ENCODE peak calls at places on chromosomes 4 and X, in seven cellular contexts. P is IMR-90; O is ovary; Z is body of pancreas; E is mesenchymal stem cell; I is effector memory CD4-positive, alpha-beta T cell; T is breast epithelium. N is an unnamed sample.

GRCh38 chrX:150182176-150182575 is 180.9 kb upstream of the MAMLD1 start:
- DNase-seq in P (peak), O (no peak), Z (no peak), E (no peak), I (no peak), T (no peak), N (no peak)

GRCh38 chrX:57583477-57583876 is 8.3 kb upstream of the ZXDB start:
- DNase-seq in P (no peak), O (no peak), Z (no peak), E (no peak), I (no peak), T (no peak), N (no peak)

GRCh38 chrX:121322159-121322558 is 274.7 kb downstream of the GLUD2 start:
- DNase-seq in P (no peak), O (no peak), Z (no peak), E (no peak), I (no peak), T (no peak), N (no peak)

GRCh38 chr4:32985256-32985655 is 2265.1 kb downstream of the PCDH7 start:
- DNase-seq in P (no peak), O (no peak), Z (no peak), E (peak), I (no peak), T (no peak), N (no peak)

GRCh38 chr4:122827899-122828601 is 1.4 kb downstream of the FGF2 start:
- DNase-seq in P (peak), O (peak), Z (peak), E (peak), I (no peak), T (no peak), N (no peak)

GRCh38 chr4:137960371-137961050 is 281.6 kb downstream of the SLC7A11 start:
- DNase-seq in P (peak), O (no peak), Z (no peak), E (peak), I (no peak), T (no peak), N (no peak)

GRCh38 chr4:87783781-87784180 is 15.6 kb upstream of the IBSP start:
- DNase-seq in P (no peak), O (no peak), Z (no peak), E (no peak), I (no peak), T (no peak), N (no peak)

GRCh38 chrX:50198348-50198747 is 2.5 kb downstream of the AKAP4 start:
- DNase-seq in P (no peak), O (no peak), Z (no peak), E (no peak), I (no peak), T (no peak), N (no peak)

GRCh38 chr4:70589785-70590184 is 2.3 kb upstream of the AMBN start:
- DNase-seq in P (no peak), O (no peak), Z (no peak), E (no peak), I (no peak), T (no peak), N (no peak)

GRCh38 chr4:1241466-1241935 is 7.4 kb downstream of the CTBP1 start:
- DNase-seq in P (no peak), O (no peak), Z (no peak), E (no peak), I (no peak), T (no peak), N (peak)

GRCh38 chrX:95764972-95765451 is 919.6 kb upstream of the DIAPH2 start:
- DNase-seq in P (peak), O (no peak), Z (peak), E (peak), I (no peak), T (no peak), N (peak)

GRCh38 chrX:70336767-70337166 is 46.9 kb downstream of the KIF4A start:
- DNase-seq in P (no peak), O (no peak), Z (no peak), E (no peak), I (no peak), T (no peak), N (no peak)

GRCh38 chr4:85776579-85776978 is 301.6 kb downstream of the ARHGAP24 start:
- DNase-seq in P (peak), O (no peak), Z (no peak), E (peak), I (no peak), T (no peak), N (no peak)

GRCh38 chr4:76203541-76203940 is 10.1 kb downstream of the SCARB2 start:
- DNase-seq in P (no peak), O (no peak), Z (no peak), E (no peak), I (no peak), T (no peak), N (no peak)

GRCh38 chr4:70336043-70336442 is 1.3 kb downstream of the CABS1 start:
- DNase-seq in P (no peak), O (no peak), Z (no peak), E (no peak), I (no peak), T (no peak), N (no peak)

GRCh38 chrX:82961129-82961528 is 547.0 kb upstream of the POU3F4 start:
- DNase-seq in P (no peak), O (no peak), Z (no peak), E (no peak), I (no peak), T (no peak), N (no peak)

GRCh38 chr4:137861682-137862081 is 329.4 kb upstream of the PCDH18 start:
- DNase-seq in P (peak), O (no peak), Z (no peak), E (peak), I (no peak), T (no peak), N (no peak)

GRCh38 chr4:182916483-182917181 is 554 bp downstream of the DCTD start:
- DNase-seq in P (peak), O (peak), Z (peak), E (peak), I (no peak), T (peak), N (peak)

GRCh38 chrX:12994321-12994720 is 19.4 kb downstream of the TMSB4X start:
- DNase-seq in P (no peak), O (no peak), Z (no peak), E (no peak), I (no peak), T (no peak), N (no peak)

GRCh38 chr4:113455081-113455480 is 306.5 kb downstream of the CAMK2D start:
- DNase-seq in P (no peak), O (no peak), Z (no peak), E (no peak), I (no peak), T (no peak), N (no peak)

GRCh38 chr4:14111730-14112171 is 484.2 kb upstream of the BOD1L1 start:
- DNase-seq in P (peak), O (no peak), Z (no peak), E (no peak), I (no peak), T (no peak), N (no peak)

GRCh38 chr4:102439835-102440234 is 61.3 kb upstream of the NFKB1 start:
- DNase-seq in P (peak), O (no peak), Z (peak), E (peak), I (no peak), T (no peak), N (no peak)

GRCh38 chrX:8139713-8140112 is 31.4 kb downstream of the VCX2 start:
- DNase-seq in P (no peak), O (no peak), Z (no peak), E (peak), I (no peak), T (no peak), N (no peak)

GRCh38 chr4:3514806-3515421 is 17.3 kb downstream of the LRPAP1 start:
- DNase-seq in P (no peak), O (no peak), Z (no peak), E (no peak), I (no peak), T (no peak), N (no peak)

GRCh38 chr4:6055030-6055429 is 36.8 kb upstream of the C4orf50 start:
- DNase-seq in P (no peak), O (no peak), Z (no peak), E (no peak), I (no peak), T (no peak), N (no peak)

GRCh38 chr4:122453384-122454000 is 3.0 kb downstream of the IL2 start:
- DNase-seq in P (no peak), O (no peak), Z (no peak), E (no peak), I (no peak), T (no peak), N (no peak)

GRCh38 chr4:53748328-53748772 is 157.1 kb upstream of the LNX1 start:
- DNase-seq in P (no peak), O (no peak), Z (no peak), E (peak), I (no peak), T (no peak), N (no peak)

GRCh38 chrX:16175329-16175728 is 8.0 kb downstream of the MAGEB17 start:
- DNase-seq in P (no peak), O (no peak), Z (no peak), E (no peak), I (no peak), T (no peak), N (no peak)

GRCh38 chr4:15653864-15654391 is 1.2 kb downstream of the FBXL5 start:
- DNase-seq in P (peak), O (no peak), Z (no peak), E (peak), I (no peak), T (no peak), N (no peak)

DNA sequence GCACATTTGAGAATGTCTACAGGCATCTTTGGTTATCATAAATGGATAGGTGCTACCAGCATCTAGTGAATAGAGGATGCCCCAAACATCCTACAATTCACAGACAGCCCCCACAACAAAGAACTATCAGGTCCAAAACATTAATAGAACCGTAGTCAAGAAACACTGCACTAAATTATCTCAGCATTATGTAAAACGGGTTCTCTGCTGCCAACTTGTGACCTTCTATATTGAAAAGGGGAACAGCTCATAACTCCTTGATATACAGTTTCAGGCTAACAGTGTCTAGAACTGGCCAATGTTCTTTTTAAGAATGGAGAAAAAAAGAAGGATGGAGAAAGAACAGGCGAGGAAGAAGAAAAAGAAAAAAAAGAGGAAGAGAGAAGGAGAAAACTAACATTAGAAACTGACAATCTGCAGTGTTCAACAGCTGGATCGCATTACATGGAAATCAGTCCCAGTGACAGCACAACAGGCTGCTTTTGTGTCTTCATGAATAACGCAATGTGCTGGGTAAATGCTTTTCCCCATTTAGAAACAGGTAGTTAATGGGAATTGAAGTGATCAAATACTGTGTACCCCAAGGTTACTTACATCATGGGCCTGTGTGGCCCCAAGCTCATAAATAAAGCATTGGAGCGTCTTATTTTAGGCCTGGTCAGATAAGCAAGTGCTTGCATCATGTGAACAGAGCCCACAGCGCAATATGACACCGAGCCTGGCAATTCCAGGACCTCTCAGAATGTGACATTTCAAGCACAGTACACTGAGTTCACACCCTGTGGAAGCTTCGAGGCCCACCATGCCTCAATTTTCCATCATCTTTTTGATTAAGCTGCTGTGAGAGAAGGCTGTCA is 339.5 kb downstream of the DHX15 start:
- DNase-seq in P (peak), O (no peak), Z (no peak), E (peak), I (no peak), T (no peak), N (peak)
- H3K27ac ChIP-seq in P (no peak), O (no peak), Z (no peak), E (no peak), I (no peak), T (no peak), N (peak)

GRCh38 chr4:7766086-7766485 is 173.6 kb downstream of the AFAP1 start:
- DNase-seq in P (no peak), O (peak), Z (no peak), E (no peak), I (no peak), T (no peak), N (no peak)
- H3K27ac ChIP-seq in P (no peak), O (no peak), Z (no peak), E (no peak), I (no peak), T (no peak), N (no peak)

GRCh38 chrX:39653656-39654055 is 444.1 kb downstream of the BCOR start:
- DNase-seq in P (no peak), O (no peak), Z (no peak), E (no peak), I (no peak), T (no peak), N (no peak)
- H3K27ac ChIP-seq in P (no peak), O (no peak), Z (no peak), E (no peak), I (no peak), T (no peak), N (no peak)

GRCh38 chrX:65491620-65492019 is 43.0 kb downstream of the LAS1L start:
- DNase-seq in P (no peak), O (no peak), Z (no peak), E (no peak), I (no peak), T (no peak), N (no peak)

GRCh38 chrX:65488496-65488895 is 46.1 kb downstream of the LAS1L start:
- DNase-seq in P (peak), O (no peak), Z (no peak), E (peak), I (no peak), T (no peak), N (no peak)

DNA sequence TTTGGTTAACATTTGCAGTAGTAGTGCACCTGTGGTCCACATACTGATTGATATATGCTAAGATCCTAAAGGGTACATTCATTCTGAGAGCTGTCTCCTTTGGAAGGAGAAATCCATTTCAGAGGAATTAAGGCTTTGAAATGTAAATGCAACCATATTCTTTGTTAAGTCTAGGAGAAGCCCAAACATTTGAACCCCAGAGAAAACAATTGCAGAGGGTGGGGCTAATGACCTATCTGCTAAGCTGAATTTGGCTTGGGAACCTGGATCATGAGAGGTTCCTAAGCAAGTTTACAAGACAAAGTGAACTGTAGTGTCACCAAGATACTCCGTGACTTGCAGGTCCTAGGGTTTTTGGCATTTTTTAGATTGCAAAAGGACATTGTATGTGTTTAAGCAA is 41.2 kb downstream of the LAS1L start:
- DNase-seq in P (no peak), O (no peak), Z (no peak), E (no peak), I (no peak), T (no peak), N (no peak)
- H3K27ac ChIP-seq in P (no peak), O (no peak), Z (no peak), E (no peak), I (no peak), T (no peak), N (no peak)

GRCh38 chr4:73870260-73870659 is 1.1 kb downstream of the CXCL1 start:
- DNase-seq in P (no peak), O (no peak), Z (peak), E (peak), I (no peak), T (no peak), N (no peak)

GRCh38 chr4:73867783-73868182 is 1.4 kb upstream of the CXCL1 start:
- DNase-seq in P (no peak), O (no peak), Z (peak), E (peak), I (no peak), T (no peak), N (no peak)

GRCh38 chr4:73866236-73866635 is 3.0 kb upstream of the CXCL1 start:
- DNase-seq in P (no peak), O (no peak), Z (no peak), E (no peak), I (no peak), T (no peak), N (no peak)

GRCh38 chr4:73869130-73870055 is at the start of gene CXCL1:
- DNase-seq in P (no peak), O (peak), Z (peak), E (peak), I (no peak), T (no peak), N (peak)

DNA sequence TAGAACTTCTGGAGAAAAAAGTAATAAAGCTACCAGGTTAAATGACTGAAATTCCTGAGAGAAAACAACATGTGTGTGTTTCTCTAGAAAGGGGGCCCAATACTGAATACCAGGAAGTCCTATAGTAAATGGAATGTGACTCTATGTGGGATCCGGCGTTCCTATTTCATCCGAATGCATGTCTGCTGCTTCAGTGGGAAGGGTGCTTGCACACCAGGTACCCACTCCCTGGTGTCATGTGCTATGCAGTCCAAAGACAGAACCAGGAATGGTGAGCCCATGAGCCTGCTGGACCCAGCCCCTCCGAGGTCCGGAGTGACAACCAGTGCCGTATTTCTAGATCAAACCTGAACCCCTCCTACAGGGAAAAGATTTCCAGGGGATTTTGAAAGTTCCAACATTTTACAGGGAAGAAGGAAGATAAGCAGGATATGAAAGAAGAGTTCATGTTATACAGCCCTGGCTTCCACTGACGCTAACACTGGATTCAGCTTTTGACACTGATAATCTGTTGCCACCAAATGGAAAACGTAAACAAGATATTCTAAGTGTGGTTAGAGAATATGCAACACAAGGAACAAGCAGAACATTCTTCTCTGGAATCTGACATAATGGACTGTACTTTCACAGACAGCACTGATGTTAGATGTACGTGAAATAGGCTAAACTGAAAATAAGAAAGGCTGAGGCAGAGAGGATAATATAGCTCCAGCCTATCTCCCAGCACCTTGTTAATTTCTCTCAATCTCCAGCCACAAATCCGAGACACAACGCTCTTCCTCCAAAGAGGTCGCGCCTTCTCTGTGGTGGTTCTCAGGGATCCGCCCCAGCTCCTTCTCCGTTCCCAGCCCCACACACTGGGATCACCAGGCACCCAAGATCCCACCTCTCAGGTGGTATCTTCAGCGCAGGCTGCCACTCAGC is 725 bp upstream of the CXCL1 start:
- DNase-seq in P (no peak), O (no peak), Z (no peak), E (peak), I (no peak), T (no peak), N (no peak)
- H3K27ac ChIP-seq in P (peak), O (no peak), Z (peak), E (peak), I (no peak), T (peak), N (peak)

DNA sequence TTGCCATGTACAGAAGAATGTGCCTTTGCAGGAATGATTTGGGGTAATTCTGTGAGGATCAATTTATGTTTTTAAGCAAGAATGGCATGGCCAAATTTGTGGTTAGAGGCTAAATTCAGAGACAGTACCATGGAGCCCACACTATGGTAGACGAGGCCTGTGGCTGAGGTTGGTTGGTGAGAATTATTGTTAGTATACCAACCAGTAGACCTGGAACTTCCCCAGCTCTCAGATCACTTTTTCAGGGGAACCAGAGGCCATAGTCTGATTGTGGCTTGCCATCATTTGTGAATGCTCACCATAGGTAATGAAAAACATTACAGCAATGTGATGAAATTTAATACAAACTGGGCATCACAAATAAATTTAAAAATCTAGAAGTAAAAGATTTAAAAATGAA is 56.3 kb downstream of the SHISA3 start:
- DNase-seq in P (no peak), O (no peak), Z (no peak), E (no peak), I (no peak), T (no peak), N (no peak)
- H3K27ac ChIP-seq in P (no peak), O (no peak), Z (no peak), E (peak), I (no peak), T (no peak), N (no peak)

GRCh38 chr4:80196259-80197131 is 808 bp upstream of the PRDM8 start:
- DNase-seq in P (peak), O (no peak), Z (no peak), E (peak), I (no peak), T (no peak), N (no peak)
- H3K27ac ChIP-seq in P (peak), O (no peak), Z (no peak), E (peak), I (no peak), T (no peak), N (no peak)

N was measured in heart right ventricle.